ENCODE peak calls at places on chromosomes 4 and X, in seven cellular contexts. D is NCI-H187, N is upper lobe of left lung, E is AG09319, H is gastrocnemius medialis, I is activated T-cell treated with anti-CD3 and anti-CD28 coated beads for 1 hour, J is tibial nerve. L is an unnamed sample.

GRCh38 chr4:48664938-48665337 is 115.1 kb downstream of the FRYL start:
- DNase-seq in J (no peak), N (no peak), D (no peak), H (no peak), I (no peak), E (no peak), L (no peak)

GRCh38 chrX:103554687-103555417 is 30.5 kb upstream of the TCEAL4 start:
- DNase-seq in I (peak), N (peak), D (no peak), H (no peak), E (no peak), J (peak), L (no peak)

GRCh38 chr4:145734576-145735329 is 54.8 kb downstream of the C4orf51 start:
- DNase-seq in D (no peak), E (peak), I (no peak), H (peak), J (peak), N (peak), L (no peak)

GRCh38 chr4:2388430-2389182 is 29.8 kb downstream of the ZFYVE28 start:
- DNase-seq in E (no peak), I (no peak), D (no peak), H (no peak), J (no peak), N (no peak), L (no peak)

GRCh38 chr4:53617101-53617680 is 25.9 kb upstream of the LNX1 start:
- DNase-seq in D (no peak), N (no peak), E (no peak), J (no peak), H (no peak), I (no peak), L (no peak)

GRCh38 chr4:174041555-174042110 is 241.8 kb downstream of the FBXO8 start:
- DNase-seq in E (no peak), I (no peak), H (no peak), D (no peak), N (no peak), J (no peak), L (no peak)

GRCh38 chrX:73525928-73526690 is 36.9 kb upstream of the CHIC1 start:
- DNase-seq in I (no peak), E (no peak), J (no peak), D (no peak), H (no peak), N (no peak), L (no peak)

GRCh38 chr4:158484173-158484885 is 37.4 kb upstream of the RXFP1 start:
- DNase-seq in H (no peak), N (no peak), E (no peak), D (no peak), J (no peak), I (no peak), L (no peak)

GRCh38 chrX:110806145-110806544 is 10.5 kb upstream of the CHRDL1 start:
- DNase-seq in D (no peak), I (no peak), N (no peak), H (no peak), J (no peak), E (no peak), L (no peak)

L was measured in mesenteric fat pad.